ENCODE peak calls at places on chromosome 5, in nine cellular contexts. J, A, G, B, H, F, R, I and V are unnamed samples.
A peak's percentile ranks its signal among the peaks of the same experiment; 100 is the strongest.

GRCh38 chr5:96597441-96598020 is 64.6 kb upstream of the CAST start:
- DNase-seq in J (peak; percentile 54), A (peak; percentile 63), G (no peak), B (no peak), H (no peak), F (no peak), R (peak; percentile 64), I (no peak), V (no peak)

GRCh38 chr5:176389114-176389768 is 690 bp downstream of the HIGD2A start:
- DNase-seq in J (no peak), A (no peak), G (no peak), B (no peak), H (no peak), F (no peak), R (no peak), I (no peak), V (no peak)

GRCh38 chr5:147857302-147858129 is 21.0 kb upstream of the SCGB3A2 start:
- DNase-seq in J (peak; percentile 64), A (peak; percentile 81), G (peak; percentile 70), B (no peak), H (peak; percentile 51), F (peak; percentile 93), R (peak; percentile 65), I (peak; percentile 56), V (peak; percentile 68)

GRCh38 chr5:168076561-168076991 is 214.9 kb upstream of the WWC1 start:
- DNase-seq in J (no peak), A (peak; percentile 56), G (peak; percentile 74), B (no peak), H (no peak), F (peak; percentile 87), R (peak; percentile 40), I (peak; percentile 22), V (no peak)

GRCh38 chr5:53378590-53379247 is 101.7 kb upstream of the FST start:
- DNase-seq in J (peak; percentile 89), A (peak; percentile 77), G (no peak), B (no peak), H (no peak), F (no peak), R (peak; percentile 72), I (no peak), V (no peak)

GRCh38 chr5:93607367-93608258 is 24.6 kb downstream of the NR2F1 start:
- DNase-seq in J (peak; percentile 38), A (peak; percentile 91), G (no peak), B (no peak), H (peak; percentile 38), F (peak; percentile 55), R (peak; percentile 89), I (peak; percentile 47), V (no peak)

GRCh38 chr5:126107381-126107780 is 315.8 kb upstream of the GRAMD2B start:
- DNase-seq in J (peak; percentile 77), A (no peak), G (no peak), B (no peak), H (no peak), F (no peak), R (no peak), I (no peak), V (no peak)

GRCh38 chr5:107127906-107128305 is 542.8 kb downstream of the EFNA5 start:
- DNase-seq in J (no peak), A (no peak), G (no peak), B (no peak), H (no peak), F (no peak), R (no peak), I (no peak), V (no peak)

GRCh38 chr5:80705801-80706200 is 51.0 kb upstream of the DHFR start:
- DNase-seq in J (no peak), A (no peak), G (no peak), B (no peak), H (no peak), F (no peak), R (no peak), I (no peak), V (no peak)

GRCh38 chr5:149561848-149562247 is 10.6 kb upstream of the CSNK1A1 start:
- DNase-seq in J (peak; percentile 98), A (peak; percentile 96), G (no peak), B (no peak), H (peak; percentile 48), F (peak; percentile 22), R (peak; percentile 97), I (peak; percentile 70), V (no peak)

GRCh38 chr5:160315968-160316367 is 3.6 kb upstream of the CCNJL start:
- DNase-seq in J (peak; percentile 95), A (peak; percentile 70), G (no peak), B (no peak), H (peak; percentile 78), F (no peak), R (peak; percentile 41), I (peak; percentile 65), V (no peak)

GRCh38 chr5:52844885-52845284 is 57.2 kb downstream of the ITGA1 start:
- DNase-seq in J (no peak), A (peak; percentile 80), G (no peak), B (no peak), H (no peak), F (no peak), R (peak; percentile 63), I (no peak), V (no peak)

GRCh38 chr5:62574599-62574998 is 4.0 kb upstream of the LRRC70 start:
- DNase-seq in J (no peak), A (no peak), G (no peak), B (no peak), H (no peak), F (no peak), R (no peak), I (no peak), V (no peak)

GRCh38 chr5:26894719-26895263 is 143.6 kb downstream of the CDH9 start:
- DNase-seq in J (peak; percentile 6), A (peak; percentile 56), G (no peak), B (no peak), H (no peak), F (no peak), R (peak; percentile 28), I (no peak), V (no peak)
- TF ChIP-seq CTCF in J (no peak), A (no peak), G (no peak), B (no peak), H (no peak), F (no peak), R (no peak), I (no peak), V (no peak)

GRCh38 chr5:322281-322941 is 897 bp downstream of the AHRR start:
- DNase-seq in J (no peak), A (no peak), G (no peak), B (no peak), H (no peak), F (no peak), R (no peak), I (peak; percentile 26), V (no peak)
- TF ChIP-seq CTCF in J (no peak), A (no peak), G (no peak), B (no peak), H (no peak), F (no peak), R (no peak), I (no peak), V (no peak)

GRCh38 chr5:139905401-139905800 is 109.8 kb downstream of the PSD2 start:
- DNase-seq in J (no peak), A (no peak), G (peak; percentile 62), B (no peak), H (no peak), F (no peak), R (no peak), I (no peak), V (no peak)

GRCh38 chr5:139903450-139903804 is 107.8 kb downstream of the PSD2 start:
- DNase-seq in J (no peak), A (no peak), G (peak; percentile 53), B (no peak), H (no peak), F (no peak), R (no peak), I (no peak), V (no peak)

GRCh38 chr5:139901971-139902370 is 106.4 kb downstream of the PSD2 start:
- DNase-seq in J (no peak), A (no peak), G (peak; percentile 19), B (no peak), H (no peak), F (no peak), R (no peak), I (no peak), V (no peak)

GRCh38 chr5:139904566-139905400 is 109.2 kb downstream of the PSD2 start:
- DNase-seq in J (no peak), A (no peak), G (peak; percentile 61), B (no peak), H (no peak), F (no peak), R (peak; percentile 4), I (no peak), V (no peak)

GRCh38 chr5:139903805-139904565 is 108.4 kb downstream of the PSD2 start:
- DNase-seq in J (no peak), A (no peak), G (peak; percentile 61), B (no peak), H (no peak), F (no peak), R (no peak), I (no peak), V (peak; percentile 65)
- TF ChIP-seq CTCF in J (no peak), A (no peak), G (no peak), B (no peak), H (no peak), F (no peak), R (no peak), I (no peak), V (no peak)

GRCh38 chr5:171610053-171610452 is 175.6 kb upstream of the SMIM23 start:
- DNase-seq in J (no peak), A (no peak), G (peak; percentile 14), B (no peak), H (no peak), F (no peak), R (no peak), I (no peak), V (no peak)

GRCh38 chr5:171610686-171611085 is 174.9 kb upstream of the SMIM23 start:
- DNase-seq in J (no peak), A (no peak), G (no peak), B (no peak), H (no peak), F (no peak), R (no peak), I (no peak), V (no peak)

GRCh38 chr5:171604195-171604594 is 181.4 kb upstream of the SMIM23 start:
- DNase-seq in J (no peak), A (no peak), G (no peak), B (no peak), H (no peak), F (no peak), R (no peak), I (no peak), V (no peak)

GRCh38 chr5:171607863-171608262 is 177.8 kb upstream of the SMIM23 start:
- DNase-seq in J (no peak), A (no peak), G (no peak), B (no peak), H (no peak), F (no peak), R (no peak), I (no peak), V (no peak)

DNA sequence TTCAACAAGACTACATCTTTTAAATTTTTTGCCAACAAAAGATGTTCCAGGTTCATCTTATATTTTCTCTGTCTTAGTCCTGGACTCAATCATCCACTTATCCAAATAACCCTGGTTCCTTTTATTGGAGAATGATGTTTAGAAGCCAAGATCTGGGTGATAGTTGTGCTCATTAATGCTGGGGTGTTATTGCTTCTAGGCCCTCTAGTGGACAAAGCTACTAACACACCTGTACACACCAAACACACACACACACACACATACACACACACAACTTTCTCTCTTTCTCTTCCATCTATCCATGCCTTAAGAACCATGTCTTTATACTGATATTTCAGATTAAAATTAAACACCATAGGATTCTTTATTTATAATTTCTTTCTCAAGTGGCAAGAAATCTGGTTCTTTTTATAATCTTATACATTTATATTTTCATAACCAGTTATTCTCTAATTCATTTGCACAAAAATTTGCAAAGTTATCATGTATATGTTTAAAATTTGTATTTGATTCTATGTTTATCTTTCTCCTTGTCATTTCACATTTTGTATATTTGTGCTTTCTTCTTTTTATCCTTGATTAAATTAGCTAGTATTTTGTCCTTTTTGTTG is 179.1 kb upstream of the SMIM23 start:
- DNase-seq in J (peak; percentile 17), A (peak; percentile 25), G (no peak), B (no peak), H (no peak), F (no peak), R (no peak), I (peak; percentile 25), V (no peak)
- TF ChIP-seq CTCF in J (peak; percentile 42), A (peak; percentile 53), G (no peak), B (peak; percentile 11), H (peak; percentile 69), F (no peak), R (peak; percentile 42), I (peak; percentile 49), V (no peak)